ENCODE peak calls at places on chromosome 17, in eight cellular contexts. One of them, this sample, is unnamed.

GRCh38 chr17:68089881-68090280 is 54.3 kb downstream of the KPNA2 start:
- DNase-seq in neural progenitor cell: no peak
- DNase-seq in HCT116: peak
- DNase-seq in Calu3: peak
- DNase-seq in GM20000: no peak
- DNase-seq in epithelial cell of esophagus: peak
- DNase-seq in body of pancreas: peak
- DNase-seq in fibroblast of lung: peak
- DNase-seq in this sample: peak

GRCh38 chr17:79473111-79473835 is 137.6 kb downstream of the RBFOX3 start:
- DNase-seq in GM20000: no peak
- DNase-seq in epithelial cell of esophagus: no peak
- DNase-seq in neural progenitor cell: no peak
- DNase-seq in fibroblast of lung: peak
- DNase-seq in body of pancreas: no peak
- DNase-seq in HCT116: no peak
- DNase-seq in Calu3: no peak
- DNase-seq in this sample: no peak

GRCh38 chr17:66255112-66255511 is 25.9 kb upstream of the APOH start:
- DNase-seq in neural progenitor cell: peak
- DNase-seq in fibroblast of lung: peak
- DNase-seq in epithelial cell of esophagus: peak
- DNase-seq in body of pancreas: peak
- DNase-seq in Calu3: peak
- DNase-seq in GM20000: peak
- DNase-seq in HCT116: peak
- DNase-seq in this sample: peak

GRCh38 chr17:51610834-51611233 is 350.5 kb downstream of the UTP18 start:
- DNase-seq in body of pancreas: no peak
- DNase-seq in HCT116: no peak
- DNase-seq in epithelial cell of esophagus: no peak
- DNase-seq in fibroblast of lung: no peak
- DNase-seq in neural progenitor cell: no peak
- DNase-seq in GM20000: no peak
- DNase-seq in Calu3: no peak
- DNase-seq in this sample: no peak

GRCh38 chr17:38539386-38539785 is 66.4 kb downstream of the SRCIN1 start:
- DNase-seq in neural progenitor cell: no peak
- DNase-seq in HCT116: no peak
- DNase-seq in GM20000: no peak
- DNase-seq in body of pancreas: no peak
- DNase-seq in Calu3: no peak
- DNase-seq in epithelial cell of esophagus: no peak
- DNase-seq in fibroblast of lung: no peak
- DNase-seq in this sample: no peak

GRCh38 chr17:50219939-50220465 is 18.6 kb upstream of the COL1A1 start:
- DNase-seq in epithelial cell of esophagus: no peak
- DNase-seq in Calu3: no peak
- DNase-seq in fibroblast of lung: peak
- DNase-seq in neural progenitor cell: peak
- DNase-seq in HCT116: no peak
- DNase-seq in GM20000: peak
- DNase-seq in body of pancreas: no peak
- DNase-seq in this sample: no peak

GRCh38 chr17:60229189-60229802 is 79.5 kb downstream of the CA4 start:
- DNase-seq in GM20000: no peak
- DNase-seq in body of pancreas: no peak
- DNase-seq in Calu3: no peak
- DNase-seq in neural progenitor cell: no peak
- DNase-seq in fibroblast of lung: peak
- DNase-seq in HCT116: peak
- DNase-seq in epithelial cell of esophagus: no peak
- DNase-seq in this sample: no peak

GRCh38 chr17:34206569-34206968 is 48.5 kb upstream of the CCL2 start:
- DNase-seq in Calu3: no peak
- DNase-seq in neural progenitor cell: no peak
- DNase-seq in body of pancreas: no peak
- DNase-seq in epithelial cell of esophagus: no peak
- DNase-seq in GM20000: no peak
- DNase-seq in HCT116: no peak
- DNase-seq in fibroblast of lung: peak
- DNase-seq in this sample: no peak

GRCh38 chr17:49386373-49386772 is 24.3 kb upstream of the ZNF652 start:
- DNase-seq in body of pancreas: no peak
- DNase-seq in fibroblast of lung: no peak
- DNase-seq in HCT116: no peak
- DNase-seq in GM20000: no peak
- DNase-seq in Calu3: no peak
- DNase-seq in neural progenitor cell: no peak
- DNase-seq in epithelial cell of esophagus: no peak
- DNase-seq in this sample: no peak

GRCh38 chr17:7476474-7476873 is 3.0 kb downstream of the ZBTB4 start:
- DNase-seq in fibroblast of lung: peak
- DNase-seq in epithelial cell of esophagus: peak
- DNase-seq in HCT116: no peak
- DNase-seq in neural progenitor cell: no peak
- DNase-seq in body of pancreas: no peak
- DNase-seq in Calu3: no peak
- DNase-seq in GM20000: no peak
- DNase-seq in this sample: no peak

GRCh38 chr17:46943511-46944393 is 20.8 kb downstream of the GOSR2 start:
- DNase-seq in epithelial cell of esophagus: no peak
- DNase-seq in HCT116: no peak
- DNase-seq in Calu3: no peak
- DNase-seq in fibroblast of lung: peak
- DNase-seq in neural progenitor cell: peak
- DNase-seq in GM20000: no peak
- DNase-seq in body of pancreas: peak
- DNase-seq in this sample: peak

GRCh38 chr17:71870546-71870862 is 250.3 kb upstream of the SOX9 start:
- DNase-seq in body of pancreas: no peak
- DNase-seq in Calu3: no peak
- DNase-seq in neural progenitor cell: peak
- DNase-seq in epithelial cell of esophagus: no peak
- DNase-seq in GM20000: no peak
- DNase-seq in HCT116: no peak
- DNase-seq in fibroblast of lung: no peak
- DNase-seq in this sample: no peak

GRCh38 chr17:43570518-43570928 is 24.4 kb upstream of the ETV4 start:
- DNase-seq in epithelial cell of esophagus: peak
- DNase-seq in Calu3: no peak
- DNase-seq in GM20000: no peak
- DNase-seq in fibroblast of lung: peak
- DNase-seq in neural progenitor cell: no peak
- DNase-seq in HCT116: no peak
- DNase-seq in body of pancreas: no peak
- DNase-seq in this sample: no peak

GRCh38 chr17:2008332-2009126 is 16.6 kb downstream of the RTN4RL1 start:
- DNase-seq in body of pancreas: no peak
- DNase-seq in GM20000: no peak
- DNase-seq in Calu3: no peak
- DNase-seq in HCT116: no peak
- DNase-seq in epithelial cell of esophagus: no peak
- DNase-seq in fibroblast of lung: no peak
- DNase-seq in neural progenitor cell: no peak
- DNase-seq in this sample: no peak

GRCh38 chr17:50370052-50370451 is 2.9 kb downstream of the MRPL27 start:
- DNase-seq in HCT116: no peak
- DNase-seq in epithelial cell of esophagus: no peak
- DNase-seq in GM20000: no peak
- DNase-seq in fibroblast of lung: no peak
- DNase-seq in Calu3: no peak
- DNase-seq in body of pancreas: no peak
- DNase-seq in neural progenitor cell: no peak
- DNase-seq in this sample: no peak

GRCh38 chr17:57911021-57911420 is 44.2 kb downstream of the CUEDC1 start:
- DNase-seq in neural progenitor cell: no peak
- DNase-seq in epithelial cell of esophagus: no peak
- DNase-seq in body of pancreas: no peak
- DNase-seq in HCT116: no peak
- DNase-seq in GM20000: no peak
- DNase-seq in fibroblast of lung: no peak
- DNase-seq in Calu3: no peak
- DNase-seq in this sample: no peak

GRCh38 chr17:7229504-7229903 is 4.8 kb downstream of the DVL2 start:
- DNase-seq in fibroblast of lung: no peak
- DNase-seq in Calu3: no peak
- DNase-seq in GM20000: no peak
- DNase-seq in neural progenitor cell: no peak
- DNase-seq in epithelial cell of esophagus: no peak
- DNase-seq in body of pancreas: no peak
- DNase-seq in HCT116: no peak
- DNase-seq in this sample: no peak

GRCh38 chr17:6591599-6592158 is 35.3 kb upstream of the PITPNM3 start:
- DNase-seq in body of pancreas: no peak
- DNase-seq in GM20000: no peak
- DNase-seq in HCT116: no peak
- DNase-seq in epithelial cell of esophagus: peak
- DNase-seq in Calu3: peak
- DNase-seq in neural progenitor cell: no peak
- DNase-seq in fibroblast of lung: peak
- DNase-seq in this sample: no peak

GRCh38 chr17:31310260-31310659 is 3.6 kb downstream of the EVI2B start:
- DNase-seq in neural progenitor cell: no peak
- DNase-seq in epithelial cell of esophagus: no peak
- DNase-seq in fibroblast of lung: no peak
- DNase-seq in GM20000: no peak
- DNase-seq in HCT116: no peak
- DNase-seq in body of pancreas: no peak
- DNase-seq in Calu3: no peak
- DNase-seq in this sample: peak

GRCh38 chr17:82948081-82948511 is 108.3 kb upstream of the ZNF750 start:
- DNase-seq in neural progenitor cell: no peak
- DNase-seq in epithelial cell of esophagus: no peak
- DNase-seq in fibroblast of lung: no peak
- DNase-seq in GM20000: no peak
- DNase-seq in body of pancreas: peak
- DNase-seq in HCT116: no peak
- DNase-seq in Calu3: no peak
- DNase-seq in this sample: no peak

GRCh38 chr17:21399476-21400203 is 23.5 kb downstream of the KCNJ12 start:
- DNase-seq in fibroblast of lung: no peak
- DNase-seq in epithelial cell of esophagus: no peak
- DNase-seq in GM20000: no peak
- DNase-seq in HCT116: no peak
- DNase-seq in body of pancreas: no peak
- DNase-seq in Calu3: no peak
- DNase-seq in neural progenitor cell: no peak
- DNase-seq in this sample: no peak

GRCh38 chr17:47295037-47295873 is 28.5 kb upstream of the EFCAB13 start:
- DNase-seq in epithelial cell of esophagus: no peak
- DNase-seq in Calu3: peak
- DNase-seq in body of pancreas: no peak
- DNase-seq in fibroblast of lung: no peak
- DNase-seq in HCT116: no peak
- DNase-seq in neural progenitor cell: peak
- DNase-seq in GM20000: no peak
- DNase-seq in this sample: no peak

GRCh38 chr17:12664894-12665262 is 812 bp upstream of the MYOCD start:
- DNase-seq in Calu3: no peak
- DNase-seq in epithelial cell of esophagus: no peak
- DNase-seq in fibroblast of lung: no peak
- DNase-seq in GM20000: no peak
- DNase-seq in HCT116: no peak
- DNase-seq in neural progenitor cell: peak
- DNase-seq in body of pancreas: no peak
- DNase-seq in this sample: no peak

GRCh38 chr17:164536-165235 is 16.8 kb downstream of the DOC2B start:
- DNase-seq in fibroblast of lung: peak
- DNase-seq in epithelial cell of esophagus: no peak
- DNase-seq in Calu3: peak
- DNase-seq in body of pancreas: peak
- DNase-seq in GM20000: peak
- DNase-seq in neural progenitor cell: peak
- DNase-seq in HCT116: no peak
- DNase-seq in this sample: peak
- TF ChIP-seq CTCF in fibroblast of lung: peak
- TF ChIP-seq CTCF in epithelial cell of esophagus: peak
- TF ChIP-seq CTCF in Calu3: no peak
- TF ChIP-seq CTCF in body of pancreas: peak
- TF ChIP-seq CTCF in GM20000: peak
- TF ChIP-seq CTCF in neural progenitor cell: peak
- TF ChIP-seq CTCF in HCT116: peak
- TF ChIP-seq CTCF in this sample: peak

DNA sequence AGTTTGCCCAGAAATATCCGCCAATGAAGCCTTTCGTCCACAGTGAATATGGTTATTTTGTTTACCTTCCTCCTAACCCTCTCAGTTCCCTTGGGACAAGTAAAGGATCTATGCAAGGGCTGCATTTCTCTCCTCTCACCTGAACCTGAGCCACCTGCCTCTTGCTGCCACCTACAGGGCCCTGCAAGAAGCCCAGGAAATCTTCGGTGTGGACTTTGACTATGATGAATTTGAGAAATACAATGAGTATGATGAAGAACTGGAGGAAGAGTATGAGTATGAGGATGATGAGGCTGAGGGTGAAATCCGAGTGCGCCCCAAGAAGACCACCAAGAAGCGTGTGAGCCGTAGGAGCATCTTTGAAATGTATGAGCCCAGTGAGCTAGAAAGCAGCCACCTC is 14.0 kb downstream of the SUPT6H start:
- DNase-seq in body of pancreas: no peak
- DNase-seq in neural progenitor cell: no peak
- DNase-seq in Calu3: peak
- DNase-seq in fibroblast of lung: no peak
- DNase-seq in HCT116: peak
- DNase-seq in GM20000: no peak
- DNase-seq in epithelial cell of esophagus: peak
- DNase-seq in this sample: peak
- TF ChIP-seq CTCF in body of pancreas: peak
- TF ChIP-seq CTCF in neural progenitor cell: peak
- TF ChIP-seq CTCF in Calu3: no peak
- TF ChIP-seq CTCF in fibroblast of lung: peak
- TF ChIP-seq CTCF in HCT116: peak
- TF ChIP-seq CTCF in GM20000: peak
- TF ChIP-seq CTCF in epithelial cell of esophagus: peak
- TF ChIP-seq CTCF in this sample: no peak

DNA sequence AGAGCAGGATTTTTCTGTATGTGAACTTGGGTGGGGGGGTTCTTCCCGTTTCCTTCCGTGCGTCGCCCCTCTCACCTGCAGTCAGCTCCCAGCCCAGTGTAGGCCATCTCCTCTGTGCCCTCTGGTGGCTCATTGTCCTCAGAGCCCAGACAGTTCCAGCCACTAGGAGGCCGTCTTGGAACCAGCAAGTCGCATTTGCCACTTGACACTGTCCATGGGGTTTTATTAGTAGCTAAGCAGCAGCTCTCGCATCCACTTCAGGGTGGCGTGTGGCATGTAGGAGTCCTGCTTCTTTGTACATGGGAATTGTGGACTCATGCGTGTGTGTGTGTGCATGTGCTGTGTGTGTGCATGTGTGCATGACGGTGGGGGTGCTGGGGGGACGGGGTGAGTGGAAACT is 74.0 kb downstream of the SEC14L1 start:
- DNase-seq in fibroblast of lung: peak
- DNase-seq in neural progenitor cell: peak
- DNase-seq in GM20000: no peak
- DNase-seq in Calu3: peak
- DNase-seq in HCT116: peak
- DNase-seq in body of pancreas: peak
- DNase-seq in epithelial cell of esophagus: peak
- DNase-seq in this sample: peak
- TF ChIP-seq CTCF in fibroblast of lung: peak
- TF ChIP-seq CTCF in neural progenitor cell: peak
- TF ChIP-seq CTCF in GM20000: peak
- TF ChIP-seq CTCF in Calu3: peak
- TF ChIP-seq CTCF in HCT116: peak
- TF ChIP-seq CTCF in body of pancreas: peak
- TF ChIP-seq CTCF in epithelial cell of esophagus: peak
- TF ChIP-seq CTCF in this sample: peak

GRCh38 chr17:72891627-72892026 is 200.9 kb downstream of the SLC39A11 start:
- DNase-seq in epithelial cell of esophagus: no peak
- DNase-seq in GM20000: no peak
- DNase-seq in Calu3: no peak
- DNase-seq in body of pancreas: no peak
- DNase-seq in neural progenitor cell: no peak
- DNase-seq in fibroblast of lung: no peak
- DNase-seq in HCT116: no peak
- DNase-seq in this sample: no peak
- TF ChIP-seq CTCF in epithelial cell of esophagus: no peak
- TF ChIP-seq CTCF in GM20000: no peak
- TF ChIP-seq CTCF in Calu3: no peak
- TF ChIP-seq CTCF in body of pancreas: no peak
- TF ChIP-seq CTCF in neural progenitor cell: no peak
- TF ChIP-seq CTCF in fibroblast of lung: no peak
- TF ChIP-seq CTCF in HCT116: no peak
- TF ChIP-seq CTCF in this sample: no peak